ENCODE peak calls at places on chromosome 1, in four cellular contexts. One of them, this sample, is unnamed.

GRCh38 chr1:162690672-162691434 is 58.6 kb downstream of the DDR2 start:
- DNase-seq in HT1080: peak; percentile 94
- DNase-seq in BE2C: no peak
- DNase-seq in NCI-H1436: no peak
- DNase-seq in this sample: peak; percentile 24

GRCh38 chr1:168689726-168690602 is 39.0 kb downstream of the DPT start:
- DNase-seq in HT1080: peak; percentile 46
- DNase-seq in BE2C: peak; percentile 84
- DNase-seq in NCI-H1436: no peak
- DNase-seq in this sample: no peak

GRCh38 chr1:229128209-229128608 is 142.7 kb upstream of the RAB4A start:
- DNase-seq in BE2C: no peak
- DNase-seq in NCI-H1436: no peak
- DNase-seq in HT1080: no peak
- DNase-seq in this sample: no peak

GRCh38 chr1:86912501-86912900 is 1.4 kb downstream of the SELENOF start:
- DNase-seq in HT1080: no peak
- DNase-seq in NCI-H1436: no peak
- DNase-seq in BE2C: no peak
- DNase-seq in this sample: peak; percentile 20

GRCh38 chr1:3545363-3546047 is 65.8 kb downstream of the MEGF6 start:
- DNase-seq in BE2C: no peak
- DNase-seq in HT1080: no peak
- DNase-seq in NCI-H1436: no peak
- DNase-seq in this sample: no peak

GRCh38 chr1:116915182-116915611 is 5.5 kb downstream of the PTGFRN start:
- DNase-seq in BE2C: no peak
- DNase-seq in NCI-H1436: no peak
- DNase-seq in HT1080: no peak
- DNase-seq in this sample: no peak

GRCh38 chr1:52892424-52892823 is 29.1 kb downstream of the ECHDC2 start:
- DNase-seq in NCI-H1436: no peak
- DNase-seq in BE2C: no peak
- DNase-seq in HT1080: no peak
- DNase-seq in this sample: no peak

GRCh38 chr1:84504580-84505021 is 1.6 kb upstream of the SPATA1 start:
- DNase-seq in NCI-H1436: no peak
- DNase-seq in HT1080: peak; percentile 41
- DNase-seq in BE2C: no peak
- DNase-seq in this sample: peak; percentile 74

GRCh38 chr1:160795951-160796383 is at the start of gene LY9:
- DNase-seq in NCI-H1436: no peak
- DNase-seq in HT1080: peak; percentile 60
- DNase-seq in BE2C: no peak
- DNase-seq in this sample: no peak

GRCh38 chr1:100249537-100250257 is at the start of gene DBT:
- DNase-seq in BE2C: peak; percentile 96
- DNase-seq in NCI-H1436: peak; percentile 90
- DNase-seq in HT1080: peak; percentile 93
- DNase-seq in this sample: peak; percentile 97